ENCODE peak calls at places on chromosomes 6 and 20, in four cellular contexts. O is IMR-90, A is H9, Q is H1. I is an unnamed sample.

GRCh38 chr6:56374841-56375369 is 127.5 kb upstream of the COL21A1 start:
- DNase-seq in Q (no peak), A (no peak), O (peak), I (no peak)

GRCh38 chr6:6033858-6034257 is 27.1 kb upstream of the NRN1 start:
- DNase-seq in Q (no peak), A (no peak), O (no peak), I (no peak)

GRCh38 chr20:37903317-37904007 is 535 bp downstream of the VSTM2L start:
- DNase-seq in A (peak), O (no peak), Q (no peak), I (no peak)

GRCh38 chr6:89221971-89222887 is 5.1 kb upstream of the GABRR1 start:
- DNase-seq in Q (no peak), A (no peak), O (no peak), I (no peak)

GRCh38 chr6:1394591-1395463 is 5.5 kb downstream of the FOXF2 start:
- DNase-seq in A (no peak), O (no peak), Q (no peak), I (no peak)

GRCh38 chr6:111706841-111707391 is 101.2 kb upstream of the TRAF3IP2 start:
- DNase-seq in A (no peak), Q (no peak), O (no peak), I (no peak)

GRCh38 chr6:133240511-133241087 is 558 bp upstream of the EYA4 start:
- DNase-seq in Q (no peak), O (peak), A (peak), I (peak)

GRCh38 chr6:63872233-63872632 is 236.6 kb downstream of the PHF3 start:
- DNase-seq in A (no peak), Q (no peak), O (no peak), I (no peak)

GRCh38 chr20:31604567-31605030 is 490 bp upstream of the ID1 start:
- DNase-seq in O (no peak), Q (no peak), A (no peak), I (no peak)

GRCh38 chr20:41366546-41367392 is at the start of gene EMILIN3:
- DNase-seq in Q (no peak), A (peak), O (no peak), I (peak)

GRCh38 chr6:41687501-41688175 is 47.8 kb downstream of the TFEB start:
- DNase-seq in O (no peak), A (peak), Q (peak), I (peak)

GRCh38 chr6:21005816-21006553 is 471.7 kb downstream of the CDKAL1 start:
- DNase-seq in O (peak), Q (no peak), A (no peak), I (no peak)

GRCh38 chr6:138424004-138424904 is 20.2 kb downstream of the HEBP2 start:
- DNase-seq in O (no peak), Q (no peak), A (peak), I (no peak)

GRCh38 chr6:139983555-139984276 is 609.3 kb upstream of the CITED2 start:
- DNase-seq in Q (no peak), A (no peak), O (peak), I (no peak)

GRCh38 chr20:38961530-38962043 is 557 bp upstream of the DHX35 start:
- DNase-seq in Q (no peak), A (no peak), O (no peak), I (no peak)

GRCh38 chr6:36028088-36028886 is 679 bp downstream of the MAPK14 start:
- DNase-seq in Q (no peak), A (peak), O (peak), I (peak)

GRCh38 chr6:31535538-31536324 is 6.1 kb downstream of the DDX39B start:
- DNase-seq in A (no peak), Q (no peak), O (no peak), I (no peak)
- H4K5ac ChIP-seq in A (no peak), Q (no peak), O (no peak), I (no peak)

GRCh38 chr20:53287357-53288042 is 306.1 kb downstream of the ZNF217 start:
- DNase-seq in A (no peak), O (no peak), Q (no peak), I (no peak)
- H3K56ac ChIP-seq in A (no peak), O (no peak), Q (no peak), I (no peak)

GRCh38 chr6:161198781-161199505 is 74.9 kb downstream of the AGPAT4 start:
- DNase-seq in Q (no peak), O (no peak), A (no peak), I (no peak)

GRCh38 chr6:161199845-161200244 is 74.0 kb downstream of the AGPAT4 start:
- DNase-seq in O (no peak), A (no peak), Q (no peak), I (no peak)

GRCh38 chr6:161200610-161201201 is 73.2 kb downstream of the AGPAT4 start:
- DNase-seq in A (no peak), O (no peak), Q (no peak), I (peak)

GRCh38 chr6:161195418-161195817 is 78.4 kb downstream of the AGPAT4 start:
- DNase-seq in A (no peak), O (no peak), Q (no peak), I (no peak)

GRCh38 chr6:161198176-161198575 is 75.7 kb downstream of the AGPAT4 start:
- DNase-seq in A (no peak), O (no peak), Q (no peak), I (no peak)
- H4K5ac ChIP-seq in A (no peak), O (no peak), Q (no peak), I (no peak)

DNA sequence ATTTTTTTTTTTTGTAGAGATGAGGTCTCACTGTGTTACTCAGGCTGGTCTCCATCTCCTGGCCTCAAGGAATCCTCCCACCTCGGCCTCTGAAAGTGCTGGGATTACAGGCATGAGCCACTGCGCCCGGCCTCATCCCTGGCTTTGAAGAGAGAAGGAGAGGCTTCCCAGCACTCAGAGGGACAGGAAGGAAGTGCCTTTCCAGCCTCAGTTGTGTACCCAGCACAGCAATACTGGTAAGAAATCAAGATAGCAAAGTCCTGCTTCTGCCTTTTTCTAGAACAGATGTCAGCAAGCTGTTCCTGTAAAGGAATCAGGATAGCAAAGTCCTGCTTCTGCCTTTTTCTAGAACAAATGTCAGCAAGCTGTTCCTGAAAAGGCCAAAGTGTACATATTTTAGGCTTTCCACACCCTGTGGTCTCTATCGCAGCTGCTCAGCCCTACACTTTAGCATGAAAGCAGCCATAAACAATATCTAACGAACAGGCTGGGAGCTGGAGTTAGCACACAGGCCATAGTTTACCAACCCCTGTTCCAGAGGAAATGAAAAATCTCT is 6.3 kb upstream of the PLTP start:
- DNase-seq in Q (no peak), A (no peak), O (peak), I (no peak)
- H3K56ac ChIP-seq in Q (no peak), A (no peak), O (no peak), I (no peak)

GRCh38 chr6:131143319-131143718 is 8.1 kb downstream of the AKAP7 start:
- DNase-seq in Q (no peak), A (no peak), O (no peak), I (no peak)
- H4K5ac ChIP-seq in Q (no peak), A (no peak), O (no peak), I (no peak)

DNA sequence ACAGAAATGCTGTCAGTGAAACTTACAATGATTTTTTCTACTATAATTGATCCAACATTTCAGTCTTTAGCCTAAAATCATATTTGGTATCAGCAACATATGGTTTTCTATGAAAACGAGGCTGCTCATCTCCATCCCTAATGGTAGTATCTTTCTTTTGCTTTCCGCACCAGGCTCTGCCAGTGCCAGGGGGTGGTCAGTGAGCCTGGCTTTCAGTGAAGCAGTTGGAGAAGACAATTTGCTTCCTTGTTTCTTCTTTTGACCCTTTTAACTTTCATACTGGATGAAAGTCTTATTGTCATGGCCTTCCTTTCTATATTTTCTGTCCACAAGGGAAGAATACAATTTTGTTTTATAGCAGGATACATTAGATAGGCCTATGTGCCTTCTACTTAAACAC is 258.4 kb downstream of the ARID1B start:
- DNase-seq in A (no peak), O (no peak), Q (no peak), I (no peak)
- H3K56ac ChIP-seq in A (no peak), O (no peak), Q (no peak), I (no peak)

DNA sequence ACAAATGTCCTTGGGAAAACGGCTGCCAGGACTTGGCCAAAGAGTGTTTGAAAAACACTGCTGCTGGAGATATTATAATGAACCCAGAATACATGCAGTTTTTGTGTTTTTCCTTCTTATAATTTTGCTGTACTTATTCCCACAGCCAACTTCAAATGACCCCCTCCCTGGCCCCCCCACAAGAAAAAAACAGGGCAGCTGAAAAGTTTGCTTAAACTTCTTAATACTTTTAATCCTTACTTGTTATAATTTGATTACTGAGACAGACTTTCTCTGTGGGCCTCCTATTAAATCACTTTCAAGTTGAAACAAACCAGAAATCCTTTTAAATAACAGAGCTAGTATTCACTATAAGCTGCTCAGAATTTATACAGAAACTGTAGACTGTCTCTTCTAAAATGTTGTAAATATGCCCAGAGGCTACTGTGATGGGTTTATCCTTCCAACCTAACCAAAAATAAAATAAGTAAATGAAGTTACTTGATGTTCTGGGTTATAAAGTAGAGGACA is 106.3 kb downstream of the CENPW start:
- DNase-seq in Q (no peak), A (no peak), O (no peak), I (no peak)
- H4K5ac ChIP-seq in Q (no peak), A (no peak), O (no peak), I (no peak)